ENCODE peak calls at places on chromosomes 16 and 17, in nine cellular contexts. One of them, this sample, is unnamed.

GRCh38 chr17:29563816-29564215 is 3.0 kb downstream of the ABHD15 start:
- DNase-seq in ELR: no peak
- DNase-seq in heart left ventricle: no peak
- DNase-seq in HL-60: no peak
- DNase-seq in posterior cingulate gyrus: no peak
- DNase-seq in mesendoderm: no peak
- DNase-seq in left lung: no peak
- DNase-seq in lower lobe of right lung: no peak
- DNase-seq in globus pallidus: no peak
- DNase-seq in this sample: no peak

GRCh38 chr17:73973881-73974409 is 229.5 kb upstream of the RPL38 start:
- DNase-seq in ELR: no peak
- DNase-seq in heart left ventricle: peak
- DNase-seq in HL-60: no peak
- DNase-seq in posterior cingulate gyrus: no peak
- DNase-seq in mesendoderm: peak
- DNase-seq in left lung: no peak
- DNase-seq in lower lobe of right lung: no peak
- DNase-seq in globus pallidus: no peak
- DNase-seq in this sample: no peak

GRCh38 chr17:33520404-33521032 is 227.4 kb upstream of the ASIC2 start:
- DNase-seq in ELR: peak
- DNase-seq in heart left ventricle: no peak
- DNase-seq in HL-60: no peak
- DNase-seq in posterior cingulate gyrus: peak
- DNase-seq in mesendoderm: peak
- DNase-seq in left lung: no peak
- DNase-seq in lower lobe of right lung: peak
- DNase-seq in globus pallidus: peak
- DNase-seq in this sample: peak

GRCh38 chr17:74011963-74012362 is 191.5 kb upstream of the RPL38 start:
- DNase-seq in ELR: no peak
- DNase-seq in heart left ventricle: no peak
- DNase-seq in HL-60: peak
- DNase-seq in posterior cingulate gyrus: no peak
- DNase-seq in mesendoderm: no peak
- DNase-seq in left lung: no peak
- DNase-seq in lower lobe of right lung: no peak
- DNase-seq in globus pallidus: no peak
- DNase-seq in this sample: no peak

GRCh38 chr16:81526935-81527334 is 82.3 kb downstream of the CMIP start:
- DNase-seq in ELR: no peak
- DNase-seq in heart left ventricle: peak
- DNase-seq in HL-60: no peak
- DNase-seq in posterior cingulate gyrus: no peak
- DNase-seq in mesendoderm: no peak
- DNase-seq in left lung: no peak
- DNase-seq in lower lobe of right lung: peak
- DNase-seq in globus pallidus: no peak
- DNase-seq in this sample: peak

GRCh38 chr17:36808181-36808661 is 129.1 kb upstream of the LHX1 start:
- DNase-seq in ELR: peak
- DNase-seq in heart left ventricle: no peak
- DNase-seq in HL-60: no peak
- DNase-seq in posterior cingulate gyrus: no peak
- DNase-seq in mesendoderm: peak
- DNase-seq in left lung: no peak
- DNase-seq in lower lobe of right lung: no peak
- DNase-seq in globus pallidus: no peak
- DNase-seq in this sample: no peak

GRCh38 chr16:19588661-19589060 is 33.2 kb downstream of the VPS35L start:
- DNase-seq in ELR: no peak
- DNase-seq in heart left ventricle: no peak
- DNase-seq in HL-60: no peak
- DNase-seq in posterior cingulate gyrus: no peak
- DNase-seq in mesendoderm: no peak
- DNase-seq in left lung: no peak
- DNase-seq in lower lobe of right lung: no peak
- DNase-seq in globus pallidus: no peak
- DNase-seq in this sample: no peak

GRCh38 chr17:80938556-80938955 is 53.1 kb upstream of the CHMP6 start:
- DNase-seq in ELR: no peak
- DNase-seq in heart left ventricle: no peak
- DNase-seq in HL-60: peak
- DNase-seq in posterior cingulate gyrus: no peak
- DNase-seq in mesendoderm: no peak
- DNase-seq in left lung: no peak
- DNase-seq in lower lobe of right lung: no peak
- DNase-seq in globus pallidus: peak
- DNase-seq in this sample: peak

GRCh38 chr16:21618261-21618660 is 18.9 kb downstream of the METTL9 start:
- DNase-seq in ELR: no peak
- DNase-seq in heart left ventricle: no peak
- DNase-seq in HL-60: no peak
- DNase-seq in posterior cingulate gyrus: no peak
- DNase-seq in mesendoderm: no peak
- DNase-seq in left lung: no peak
- DNase-seq in lower lobe of right lung: no peak
- DNase-seq in globus pallidus: no peak
- DNase-seq in this sample: no peak

GRCh38 chr16:75322706-75323105 is 71.3 kb upstream of the BCAR1 start:
- DNase-seq in ELR: peak
- DNase-seq in heart left ventricle: no peak
- DNase-seq in HL-60: no peak
- DNase-seq in posterior cingulate gyrus: no peak
- DNase-seq in mesendoderm: no peak
- DNase-seq in left lung: no peak
- DNase-seq in lower lobe of right lung: no peak
- DNase-seq in globus pallidus: no peak
- DNase-seq in this sample: no peak

GRCh38 chr17:9902116-9902515 is 3.0 kb downstream of the RCVRN start:
- DNase-seq in ELR: no peak
- DNase-seq in heart left ventricle: no peak
- DNase-seq in HL-60: no peak
- DNase-seq in posterior cingulate gyrus: no peak
- DNase-seq in mesendoderm: no peak
- DNase-seq in left lung: no peak
- DNase-seq in lower lobe of right lung: no peak
- DNase-seq in globus pallidus: no peak
- DNase-seq in this sample: no peak

This sample was measured in Right ventricle myocardium superior.